ENCODE peak calls at places on chromosomes 3 and 15, in five cellular contexts. S, V, U, D and I are unnamed samples.

GRCh38 chr15:52406601-52407000 is 111.0 kb upstream of the MYO5C start:
- DNase-seq in D (no peak), S (no peak), U (no peak), V (no peak), I (no peak)

GRCh38 chr3:159964166-159964973 is 24.3 kb upstream of the IL12A start:
- DNase-seq in U (no peak), S (no peak), D (peak; percentile 74), V (no peak), I (no peak)

GRCh38 chr3:5891721-5892120 is 704.2 kb downstream of the EDEM1 start:
- DNase-seq in D (no peak), V (no peak), U (no peak), S (no peak), I (no peak)

GRCh38 chr3:126781889-126782491 is 78.0 kb downstream of the CHCHD6 start:
- DNase-seq in S (no peak), V (peak; percentile 34), U (no peak), D (no peak), I (no peak)

GRCh38 chr3:124582196-124582595 is 148.1 kb upstream of the UMPS start:
- DNase-seq in D (no peak), V (no peak), U (no peak), S (no peak), I (no peak)

GRCh38 chr3:148075829-148076716 is 621.6 kb upstream of the AGTR1 start:
- DNase-seq in U (no peak), S (no peak), V (no peak), D (no peak), I (no peak)

GRCh38 chr15:66825731-66826130 is 123.7 kb downstream of the SMAD6 start:
- DNase-seq in D (no peak), V (no peak), U (peak; percentile 32), S (no peak), I (no peak)

GRCh38 chr3:59499954-59500353 is 450.1 kb upstream of the CFAP20DC start:
- DNase-seq in S (no peak), U (no peak), V (no peak), D (no peak), I (no peak)

GRCh38 chr3:144770813-144771400 is 799.3 kb downstream of the DIPK2A start:
- DNase-seq in V (no peak), S (no peak), D (no peak), U (no peak), I (no peak)

GRCh38 chr3:77348244-77348855 is 308.5 kb downstream of the ROBO2 start:
- DNase-seq in V (no peak), D (no peak), S (no peak), U (no peak), I (no peak)

GRCh38 chr15:83178869-83179325 is 28.7 kb downstream of the HDGFL3 start:
- DNase-seq in S (no peak), U (no peak), V (no peak), D (no peak), I (no peak)
- TF ChIP-seq POLR2A in S (no peak), U (no peak), V (no peak), D (no peak), I (no peak)

DNA sequence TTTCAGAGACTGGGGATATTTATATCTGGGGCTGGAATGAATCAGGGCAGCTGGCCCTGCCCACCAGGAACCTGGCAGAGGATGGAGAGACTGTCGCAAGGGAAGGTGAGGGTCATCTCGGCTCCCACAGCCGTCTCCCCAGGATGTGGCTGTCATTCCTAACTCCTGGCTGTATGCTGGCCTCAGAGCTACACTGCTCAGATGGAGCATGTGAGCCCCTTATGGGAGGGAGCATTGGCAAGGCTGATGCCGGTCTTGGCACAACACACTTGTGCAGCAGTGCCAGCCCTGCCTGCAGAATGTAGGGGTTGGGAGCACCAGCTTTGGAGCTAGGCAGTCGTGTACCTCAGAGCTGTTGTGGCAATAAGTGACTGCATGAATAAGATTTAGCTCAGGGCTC is 5.2 kb downstream of the RCCD1 start:
- DNase-seq in U (no peak), V (no peak), S (no peak), D (no peak), I (no peak)
- TF ChIP-seq POLR2A in U (no peak), V (no peak), S (no peak), D (no peak), I (no peak)

GRCh38 chr3:101836160-101836559 is 13.2 kb upstream of the NFKBIZ start:
- DNase-seq in D (no peak), S (no peak), V (no peak), U (no peak), I (no peak)

GRCh38 chr3:101829878-101830277 is 19.4 kb upstream of the NFKBIZ start:
- DNase-seq in V (no peak), U (no peak), D (no peak), S (no peak), I (no peak)

GRCh38 chr3:101835676-101836075 is 13.6 kb upstream of the NFKBIZ start:
- DNase-seq in S (no peak), U (no peak), V (no peak), D (no peak), I (no peak)

GRCh38 chr3:101836907-101837598 is 12.3 kb upstream of the NFKBIZ start:
- DNase-seq in D (no peak), S (no peak), U (no peak), V (no peak), I (no peak)

GRCh38 chr3:101833446-101833974 is 15.8 kb upstream of the NFKBIZ start:
- DNase-seq in S (no peak), U (no peak), V (no peak), D (no peak), I (no peak)
- TF ChIP-seq POLR2A in S (no peak), U (no peak), V (no peak), D (no peak), I (no peak)

DNA sequence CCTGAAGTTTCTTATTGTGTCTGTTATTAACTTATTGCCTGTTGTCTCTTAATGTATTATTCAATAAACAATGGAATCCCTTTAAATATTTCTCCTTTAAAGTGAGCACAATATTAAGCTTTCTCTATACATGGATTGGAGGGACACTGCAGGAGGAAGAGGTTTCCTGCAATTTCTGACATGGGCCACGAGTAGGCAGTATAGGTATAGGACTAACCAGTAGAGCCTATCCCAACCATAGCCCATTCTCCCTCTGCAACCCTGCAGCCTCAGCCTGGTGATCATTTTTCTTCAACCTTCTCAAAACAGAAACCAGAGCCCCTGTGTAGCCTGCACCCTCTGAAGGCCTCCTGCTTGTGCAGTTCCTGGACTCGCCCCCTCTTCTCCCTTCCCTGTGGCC is 124.8 kb downstream of the NEK10 start:
- DNase-seq in S (no peak), V (no peak), D (no peak), U (no peak), I (no peak)
- TF ChIP-seq POLR2A in S (no peak), V (no peak), D (no peak), U (no peak), I (no peak)

GRCh38 chr3:12584091-12584490 is 27.2 kb downstream of the MKRN2 start:
- DNase-seq in V (no peak), S (no peak), U (no peak), D (no peak), I (no peak)
- TF ChIP-seq POLR2A in V (no peak), S (no peak), U (no peak), D (no peak), I (no peak)

GRCh38 chr3:194067949-194068362 is 68.0 kb upstream of the HES1 start:
- DNase-seq in D (no peak), S (no peak), U (no peak), V (no peak), I (no peak)

GRCh38 chr3:194061421-194062029 is 74.4 kb upstream of the HES1 start:
- DNase-seq in U (no peak), S (no peak), D (no peak), V (no peak), I (no peak)

GRCh38 chr3:194062825-194063224 is 73.1 kb upstream of the HES1 start:
- DNase-seq in S (no peak), D (no peak), U (no peak), V (no peak), I (no peak)

GRCh38 chr3:194065119-194065392 is 70.9 kb upstream of the HES1 start:
- DNase-seq in D (no peak), U (no peak), V (no peak), S (no peak), I (no peak)

GRCh38 chr3:194064380-194065118 is 71.4 kb upstream of the HES1 start:
- DNase-seq in V (no peak), U (no peak), S (no peak), D (no peak), I (no peak)
- TF ChIP-seq POLR2A in V (no peak), U (no peak), S (no peak), D (no peak), I (no peak)

GRCh38 chr3:157089455-157090221 is 70.3 kb downstream of the CCNL1 start:
- DNase-seq in S (peak; percentile 54), D (peak; percentile 69), V (peak; percentile 61), U (no peak), I (peak; percentile 66)

GRCh38 chr3:157086775-157087174 is 73.2 kb downstream of the CCNL1 start:
- DNase-seq in S (no peak), U (no peak), V (no peak), D (no peak), I (no peak)

GRCh38 chr3:157087398-157088132 is 72.4 kb downstream of the CCNL1 start:
- DNase-seq in U (no peak), V (no peak), S (no peak), D (no peak), I (no peak)

GRCh38 chr3:157088133-157088488 is 71.8 kb downstream of the CCNL1 start:
- DNase-seq in S (no peak), V (no peak), U (no peak), D (no peak), I (no peak)

DNA sequence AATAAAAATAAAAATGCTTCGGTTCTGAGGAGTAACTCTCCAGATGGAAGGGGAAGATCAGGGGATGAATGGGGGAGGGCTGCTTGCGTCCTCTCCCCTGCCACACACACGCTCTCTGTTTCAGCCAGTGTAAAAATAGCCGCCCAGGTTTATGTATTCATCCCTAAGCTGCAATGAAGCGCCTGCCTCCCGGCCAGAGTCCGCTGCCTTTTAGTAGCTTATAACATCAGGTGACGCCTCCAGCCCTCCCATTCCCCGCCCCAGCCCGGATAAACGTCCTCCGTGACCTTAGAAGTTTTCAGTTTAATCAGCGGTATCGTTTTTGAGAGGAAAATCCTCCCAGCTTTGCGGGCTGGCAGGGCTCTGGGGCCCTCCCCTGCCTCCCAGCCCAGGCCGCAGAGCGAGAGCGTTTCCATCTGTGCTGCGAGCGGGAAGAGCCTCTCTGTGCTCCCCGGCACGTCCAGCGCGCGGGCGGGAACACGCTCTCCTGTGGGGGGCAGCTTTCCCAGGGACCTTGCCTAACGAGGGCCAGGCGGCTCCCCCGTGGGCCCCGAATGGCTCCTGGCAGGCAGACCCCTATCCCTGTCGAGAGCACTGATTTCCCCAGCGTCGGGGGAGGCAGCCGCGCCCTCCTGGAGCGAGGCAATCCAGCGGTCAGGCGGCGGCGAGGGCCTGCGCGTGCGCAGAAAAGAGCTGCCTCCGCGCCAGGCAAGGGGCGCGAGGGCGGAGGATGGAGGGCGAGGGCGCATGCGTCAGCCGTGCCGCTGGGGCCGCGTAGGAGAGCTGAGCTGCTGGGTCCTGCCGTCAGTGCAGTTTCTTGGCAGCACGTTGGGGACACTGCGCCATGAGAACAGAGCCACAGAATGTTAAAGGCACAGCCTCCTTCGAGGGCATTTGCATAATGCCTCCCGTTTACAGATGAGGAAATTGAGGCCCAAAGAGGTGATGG is 71.2 kb downstream of the CCNL1 start:
- DNase-seq in D (peak; percentile 93), S (peak; percentile 96), U (peak; percentile 99), V (peak; percentile 93), I (peak; percentile 95)
- TF ChIP-seq POLR2A in D (peak; percentile 91), S (peak; percentile 93), U (peak; percentile 98), V (peak; percentile 66), I (peak; percentile 86)